ENCODE peak calls at places on chromosomes 1 and 21, in six cellular contexts. D is neuronal stem cell, I is cardiac fibroblast, F is esophagus squamous epithelium, E is tibial artery, H is trophoblast cell. V is an unnamed sample.

GRCh38 chr1:90201467-90202358 is 206.8 kb downstream of the ZNF326 start:
- DNase-seq in D (no peak), I (no peak), F (no peak), E (no peak), H (peak), V (no peak)

GRCh38 chr1:205324781-205325180 is 3.2 kb upstream of the NUAK2 start:
- DNase-seq in D (no peak), I (peak), F (no peak), E (no peak), H (peak), V (no peak)

GRCh38 chr1:151838491-151839412 is 868 bp downstream of the C2CD4D start:
- DNase-seq in D (no peak), I (no peak), F (no peak), E (peak), H (no peak), V (no peak)

GRCh38 chr1:26791626-26792025 is 3.9 kb downstream of the PIGV start:
- DNase-seq in D (no peak), I (no peak), F (no peak), E (no peak), H (no peak), V (no peak)

GRCh38 chr21:34039678-34040382 is 33.5 kb upstream of the MRPS6 start:
- DNase-seq in D (no peak), I (no peak), F (no peak), E (no peak), H (no peak), V (no peak)

GRCh38 chr1:109491372-109491771 is 2.5 kb upstream of the CYB561D1 start:
- DNase-seq in D (no peak), I (no peak), F (no peak), E (no peak), H (no peak), V (no peak)

GRCh38 chr1:114756009-114756892 is 1.5 kb downstream of the CSDE1 start:
- DNase-seq in D (no peak), I (no peak), F (no peak), E (no peak), H (no peak), V (no peak)

GRCh38 chr1:229563701-229564100 is 5.2 kb upstream of the ABCB10 start:
- DNase-seq in D (no peak), I (peak), F (no peak), E (peak), H (peak), V (no peak)

GRCh38 chr1:192608671-192609070 is 27.3 kb upstream of the RGS13 start:
- DNase-seq in D (no peak), I (no peak), F (no peak), E (no peak), H (no peak), V (no peak)

GRCh38 chr1:99704356-99704816 is 58.5 kb downstream of the PALMD start:
- DNase-seq in D (no peak), I (no peak), F (no peak), E (no peak), H (no peak), V (no peak)

GRCh38 chr1:75720325-75720724 is 4.2 kb upstream of the ACADM start:
- DNase-seq in D (no peak), I (no peak), F (no peak), E (no peak), H (no peak), V (no peak)
- H3K4me3 ChIP-seq in D (no peak), I (no peak), F (no peak), E (no peak), H (no peak), V (no peak)

DNA sequence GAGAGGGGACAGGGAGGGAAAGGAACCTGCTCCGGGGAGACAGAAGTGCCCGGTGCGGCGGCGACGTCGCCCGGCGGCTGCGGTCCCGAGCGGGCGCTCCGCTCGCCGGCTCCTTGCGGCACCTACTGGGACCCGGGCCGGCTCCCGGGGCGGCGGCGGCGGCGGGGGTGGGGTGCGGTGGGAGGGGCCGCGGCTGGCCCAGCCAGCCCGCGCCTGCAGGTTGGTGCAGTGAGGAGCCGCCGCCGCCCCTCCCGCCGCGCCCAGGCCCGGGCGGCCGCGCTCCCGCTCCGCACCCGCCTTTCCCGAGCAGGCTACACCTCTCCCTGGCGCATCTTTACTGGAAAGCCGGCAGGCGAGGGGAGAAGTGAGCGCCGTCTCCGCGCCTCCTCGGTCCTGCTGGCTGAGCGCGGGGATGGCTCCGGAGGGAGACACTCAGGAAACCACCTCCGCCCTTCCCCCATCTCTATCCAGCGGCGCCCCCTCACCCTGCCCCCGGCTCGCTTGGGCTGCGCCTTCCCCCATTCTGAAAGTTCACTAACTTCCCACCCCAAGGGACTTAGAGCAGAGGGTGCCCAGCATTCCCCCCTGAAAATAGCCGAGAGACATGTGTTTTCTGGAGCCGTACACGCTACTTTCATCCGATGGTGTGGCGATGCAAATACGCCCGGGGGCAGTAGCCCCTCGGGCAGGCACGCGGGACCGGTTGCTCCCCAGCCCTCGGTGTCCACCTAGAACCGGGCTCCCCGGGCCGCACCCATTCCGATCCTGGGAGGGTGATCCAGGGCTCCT is at the start of gene PLD5:
- DNase-seq in D (peak), I (no peak), F (no peak), E (no peak), H (no peak), V (no peak)
- H3K4me3 ChIP-seq in D (peak), I (peak), F (peak), E (peak), H (peak), V (no peak)

DNA sequence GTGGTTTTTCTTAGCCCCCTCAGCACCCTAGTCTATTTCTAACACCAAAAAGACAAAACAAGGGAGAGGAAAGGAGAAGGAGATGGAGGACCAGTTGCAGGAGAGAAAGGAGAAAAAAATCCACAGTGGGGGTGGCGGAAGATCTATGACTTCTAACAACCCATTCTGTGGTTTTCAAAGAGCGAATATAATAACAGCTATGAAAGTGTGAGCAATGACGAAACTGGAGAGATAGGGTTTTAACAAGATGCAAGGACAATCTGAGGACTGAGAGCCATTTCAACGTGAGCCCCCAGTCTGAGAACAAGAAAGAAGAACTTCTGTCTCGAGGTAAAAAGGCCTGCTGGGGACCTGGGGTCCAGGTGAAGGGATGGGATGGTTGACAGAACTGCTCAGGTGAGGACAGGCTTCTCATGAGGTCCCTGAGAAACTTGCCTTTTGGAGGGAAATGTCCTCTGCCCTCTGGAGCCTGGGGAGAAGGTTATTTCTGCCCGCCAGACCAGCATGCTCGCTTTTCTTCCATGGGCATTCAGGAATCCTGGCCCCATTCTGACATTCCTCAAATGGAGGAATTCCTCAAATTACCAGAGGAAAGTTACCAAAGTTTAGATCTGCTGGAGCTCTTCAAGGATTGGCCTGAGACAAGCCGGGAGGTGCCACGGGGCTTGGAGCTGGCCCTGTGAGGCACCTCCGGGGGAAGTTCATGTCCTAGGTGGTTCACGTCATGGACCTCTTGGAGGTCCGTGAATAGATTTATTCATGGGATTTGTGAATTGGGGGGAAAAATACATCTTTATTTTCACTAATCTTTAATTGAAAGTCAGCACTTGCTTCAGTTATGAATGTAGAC is at the start of gene CD160:
- DNase-seq in D (no peak), I (no peak), F (no peak), E (no peak), H (no peak), V (no peak)
- H3K4me3 ChIP-seq in D (no peak), I (no peak), F (no peak), E (no peak), H (no peak), V (no peak)

DNA sequence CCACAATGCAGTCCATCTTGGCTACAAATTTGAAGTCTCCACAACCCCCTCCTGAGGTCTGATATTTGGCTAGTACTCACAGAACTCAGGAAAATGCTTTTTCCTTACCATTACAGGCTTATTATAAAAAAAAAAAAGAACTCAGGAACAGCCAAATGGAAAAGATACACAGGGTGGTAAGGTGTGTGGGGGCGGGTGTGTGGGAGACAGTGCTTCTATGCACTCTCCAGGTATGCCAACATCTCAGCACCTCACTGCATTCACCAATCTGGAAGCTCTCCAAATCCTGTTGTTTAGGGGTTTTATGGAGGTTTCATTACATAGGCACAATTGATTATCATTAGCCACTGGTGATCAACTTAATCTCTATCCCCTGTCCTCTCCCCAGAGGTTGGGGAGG is 126.9 kb downstream of the FAF1 start:
- DNase-seq in D (no peak), I (no peak), F (no peak), E (no peak), H (no peak), V (no peak)
- H3K4me3 ChIP-seq in D (no peak), I (no peak), F (no peak), E (no peak), H (no peak), V (no peak)

GRCh38 chr1:154866995-154867795 is 2.9 kb downstream of the KCNN3 start:
- DNase-seq in D (no peak), I (peak), F (no peak), E (no peak), H (peak), V (no peak)

GRCh38 chr1:154865442-154866256 is 4.4 kb downstream of the KCNN3 start:
- DNase-seq in D (no peak), I (no peak), F (no peak), E (no peak), H (no peak), V (no peak)

GRCh38 chr1:154864189-154864985 is 5.7 kb downstream of the KCNN3 start:
- DNase-seq in D (no peak), I (no peak), F (no peak), E (no peak), H (no peak), V (no peak)

GRCh38 chr1:154867841-154868610 is 2.1 kb downstream of the KCNN3 start:
- DNase-seq in D (no peak), I (no peak), F (no peak), E (no peak), H (no peak), V (no peak)

GRCh38 chr1:154866257-154866994 is 3.7 kb downstream of the KCNN3 start:
- DNase-seq in D (no peak), I (peak), F (no peak), E (no peak), H (no peak), V (no peak)
- H3K4me3 ChIP-seq in D (no peak), I (no peak), F (no peak), E (no peak), H (peak), V (no peak)

GRCh38 chr1:38615680-38616079 is 243.9 kb downstream of the RRAGC start:
- DNase-seq in D (no peak), I (no peak), F (no peak), E (no peak), H (no peak), V (no peak)
- H3K4me3 ChIP-seq in D (no peak), I (no peak), F (no peak), E (no peak), H (no peak), V (no peak)

DNA sequence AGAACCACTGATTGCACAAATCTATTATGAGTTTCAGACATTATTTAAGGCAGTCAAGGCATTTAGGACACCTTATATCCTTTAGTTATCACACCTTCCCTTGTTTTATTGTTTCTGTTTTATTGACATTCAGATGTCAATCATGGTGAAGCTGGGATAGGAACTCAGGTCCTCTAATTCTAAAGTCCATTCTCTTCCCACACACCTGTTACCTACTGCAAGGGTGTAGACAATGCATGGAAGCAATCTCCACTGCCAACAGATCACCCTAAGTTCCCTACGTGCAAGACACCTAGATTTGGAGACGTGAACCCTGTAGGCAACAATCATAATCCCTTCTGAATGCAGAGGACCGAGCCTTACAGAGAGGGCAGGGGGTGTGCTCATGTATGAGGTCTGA is 2.5 kb downstream of the IGSF3 start:
- DNase-seq in D (no peak), I (no peak), F (no peak), E (no peak), H (no peak), V (no peak)
- H3K4me3 ChIP-seq in D (no peak), I (no peak), F (peak), E (no peak), H (no peak), V (no peak)

GRCh38 chr1:94245747-94246438 is 8.5 kb upstream of the ARHGAP29 start:
- DNase-seq in D (no peak), I (peak), F (no peak), E (no peak), H (no peak), V (no peak)

GRCh38 chr1:94246692-94247145 is 9.3 kb upstream of the ARHGAP29 start:
- DNase-seq in D (no peak), I (peak), F (no peak), E (no peak), H (no peak), V (no peak)

GRCh38 chr1:94243665-94244064 is 6.3 kb upstream of the ARHGAP29 start:
- DNase-seq in D (no peak), I (no peak), F (no peak), E (no peak), H (no peak), V (no peak)

GRCh38 chr1:94247146-94248094 is 10.0 kb upstream of the ARHGAP29 start:
- DNase-seq in D (peak), I (peak), F (no peak), E (peak), H (peak), V (no peak)

DNA sequence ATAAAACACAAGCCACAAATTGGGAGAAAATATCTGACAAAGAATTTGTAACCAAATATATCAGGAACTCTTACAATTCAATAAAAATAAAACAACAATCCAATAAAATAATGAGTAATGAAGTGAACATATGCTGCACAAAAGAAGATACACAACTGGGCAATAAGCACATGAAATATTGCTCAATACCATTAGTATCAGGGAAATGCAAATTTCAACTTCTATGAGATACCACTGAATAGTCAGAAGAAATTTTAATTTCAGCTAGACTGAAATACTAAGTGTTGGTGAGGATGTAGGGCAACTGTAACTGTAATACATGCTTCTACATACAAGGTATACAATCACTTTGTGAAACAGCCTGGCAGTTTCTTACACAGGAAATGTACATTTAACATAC is 7.4 kb upstream of the ARHGAP29 start:
- DNase-seq in D (no peak), I (no peak), F (no peak), E (no peak), H (no peak), V (no peak)
- H3K4me3 ChIP-seq in D (no peak), I (no peak), F (no peak), E (no peak), H (no peak), V (no peak)

GRCh38 chr1:1163538-1164070 is 10.1 kb upstream of the TTLL10 start:
- DNase-seq in D (no peak), I (no peak), F (no peak), E (no peak), H (no peak), V (no peak)
- H3K4me3 ChIP-seq in D (no peak), I (no peak), F (peak), E (no peak), H (no peak), V (no peak)

GRCh38 chr1:178540204-178540603 is 27.3 kb downstream of the TEX35 start:
- DNase-seq in D (no peak), I (no peak), F (no peak), E (no peak), H (no peak), V (no peak)

GRCh38 chr1:178540646-178541045 is 27.7 kb downstream of the TEX35 start:
- DNase-seq in D (no peak), I (peak), F (no peak), E (no peak), H (peak), V (no peak)

GRCh38 chr1:178541829-178542553 is 29.1 kb downstream of the TEX35 start:
- DNase-seq in D (no peak), I (no peak), F (no peak), E (no peak), H (no peak), V (peak)

GRCh38 chr1:178542554-178543290 is 29.8 kb downstream of the TEX35 start:
- DNase-seq in D (peak), I (peak), F (peak), E (peak), H (peak), V (peak)

GRCh38 chr1:178541396-178541795 is 28.5 kb downstream of the TEX35 start:
- DNase-seq in D (no peak), I (no peak), F (no peak), E (no peak), H (no peak), V (no peak)
- H3K4me3 ChIP-seq in D (peak), I (no peak), F (no peak), E (peak), H (no peak), V (no peak)